ENCODE peak calls at places on chromosomes 4 and X, in five cellular contexts. One of them, this sample, is unnamed.

GRCh38 chr4:95049838-95050237 is 292.1 kb downstream of the BMPR1B start:
- DNase-seq in HT1080: no peak
- DNase-seq in HAP-1: no peak
- DNase-seq in HEK293T: no peak
- DNase-seq in substantia nigra: no peak
- DNase-seq in this sample: no peak

GRCh38 chrX:68978211-68978780 is 149.5 kb downstream of the EFNB1 start:
- DNase-seq in HAP-1: no peak
- DNase-seq in HEK293T: peak; percentile 3
- DNase-seq in substantia nigra: no peak
- DNase-seq in HT1080: no peak
- DNase-seq in this sample: no peak

GRCh38 chr4:7060346-7061150 is 7.3 kb downstream of the GRPEL1 start:
- DNase-seq in substantia nigra: no peak
- DNase-seq in HT1080: no peak
- DNase-seq in HAP-1: no peak
- DNase-seq in HEK293T: no peak
- DNase-seq in this sample: no peak

GRCh38 chrX:68511255-68511654 is 12.4 kb downstream of the YIPF6 start:
- DNase-seq in HT1080: peak; percentile 6
- DNase-seq in HAP-1: peak; percentile 56
- DNase-seq in HEK293T: peak; percentile 61
- DNase-seq in substantia nigra: no peak
- DNase-seq in this sample: peak; percentile 49

GRCh38 chrX:132908891-132909290 is 49.5 kb downstream of the HS6ST2 start:
- DNase-seq in substantia nigra: no peak
- DNase-seq in HT1080: no peak
- DNase-seq in HEK293T: peak; percentile 12
- DNase-seq in HAP-1: no peak
- DNase-seq in this sample: no peak

GRCh38 chr4:173185832-173186545 is 17.4 kb downstream of the GALNT7 start:
- DNase-seq in substantia nigra: no peak
- DNase-seq in HEK293T: no peak
- DNase-seq in HT1080: no peak
- DNase-seq in HAP-1: no peak
- DNase-seq in this sample: no peak

GRCh38 chrX:80576815-80577533 is 156.7 kb downstream of the TENT5D start:
- DNase-seq in substantia nigra: no peak
- DNase-seq in HT1080: no peak
- DNase-seq in HEK293T: no peak
- DNase-seq in HAP-1: no peak
- DNase-seq in this sample: no peak

GRCh38 chrX:70039758-70040157 is 10.0 kb downstream of the AWAT2 start:
- DNase-seq in HAP-1: no peak
- DNase-seq in substantia nigra: no peak
- DNase-seq in HT1080: no peak
- DNase-seq in HEK293T: no peak
- DNase-seq in this sample: no peak

GRCh38 chr4:2767046-2767704 is 11.0 kb upstream of the TNIP2 start:
- DNase-seq in HEK293T: no peak
- DNase-seq in HT1080: no peak
- DNase-seq in HAP-1: no peak
- DNase-seq in substantia nigra: no peak
- DNase-seq in this sample: no peak

GRCh38 chrX:48558270-48558669 is 16.0 kb upstream of the RBM3 start:
- DNase-seq in HAP-1: no peak
- DNase-seq in substantia nigra: no peak
- DNase-seq in HT1080: peak; percentile 76
- DNase-seq in HEK293T: peak; percentile 1
- DNase-seq in this sample: no peak

GRCh38 chr4:152099555-152099954 is 338.7 kb upstream of the GATB start:
- DNase-seq in HAP-1: no peak
- DNase-seq in substantia nigra: no peak
- DNase-seq in HT1080: no peak
- DNase-seq in HEK293T: no peak
- DNase-seq in this sample: no peak

GRCh38 chrX:44952329-44953027 is 79.5 kb downstream of the KDM6A start:
- DNase-seq in HAP-1: no peak
- DNase-seq in HT1080: no peak
- DNase-seq in substantia nigra: no peak
- DNase-seq in HEK293T: no peak
- DNase-seq in this sample: no peak

GRCh38 chrX:55201930-55202579 is 18.1 kb upstream of the PAGE5 start:
- DNase-seq in substantia nigra: no peak
- DNase-seq in HT1080: no peak
- DNase-seq in HAP-1: no peak
- DNase-seq in HEK293T: no peak
- DNase-seq in this sample: no peak

GRCh38 chr4:38155589-38156294 is 195.5 kb downstream of the PTTG2 start:
- DNase-seq in HT1080: no peak
- DNase-seq in substantia nigra: no peak
- DNase-seq in HEK293T: no peak
- DNase-seq in HAP-1: no peak
- DNase-seq in this sample: no peak

GRCh38 chr4:52290468-52290867 is 239.4 kb downstream of the SPATA18 start:
- DNase-seq in substantia nigra: no peak
- DNase-seq in HAP-1: no peak
- DNase-seq in HEK293T: no peak
- DNase-seq in HT1080: no peak
- DNase-seq in this sample: no peak

GRCh38 chr4:113761682-113762060 is at the start of gene CAMK2D:
- DNase-seq in HAP-1: peak; percentile 82
- DNase-seq in substantia nigra: peak; percentile 94
- DNase-seq in HEK293T: peak; percentile 56
- DNase-seq in HT1080: peak; percentile 78
- DNase-seq in this sample: peak; percentile 91

GRCh38 chr4:163554870-163555465 is 60.5 kb downstream of the TMA16 start:
- DNase-seq in HT1080: peak; percentile 29
- DNase-seq in HEK293T: no peak
- DNase-seq in substantia nigra: no peak
- DNase-seq in HAP-1: peak; percentile 67
- DNase-seq in this sample: peak; percentile 68

GRCh38 chr4:10403633-10404445 is 53.4 kb downstream of the ZNF518B start:
- DNase-seq in HAP-1: peak; percentile 7
- DNase-seq in HT1080: peak; percentile 42
- DNase-seq in substantia nigra: no peak
- DNase-seq in HEK293T: no peak
- DNase-seq in this sample: peak; percentile 9

GRCh38 chr4:165709973-165710526 is 163.0 kb upstream of the TLL1 start:
- DNase-seq in substantia nigra: no peak
- DNase-seq in HEK293T: no peak
- DNase-seq in HAP-1: no peak
- DNase-seq in HT1080: no peak
- DNase-seq in this sample: no peak

GRCh38 chr4:85419103-85419502 is 55.8 kb upstream of the ARHGAP24 start:
- DNase-seq in substantia nigra: no peak
- DNase-seq in HEK293T: no peak
- DNase-seq in HT1080: no peak
- DNase-seq in HAP-1: no peak
- DNase-seq in this sample: no peak

GRCh38 chrX:112235547-112235946 is 153.0 kb upstream of the TRPC5 start:
- DNase-seq in HEK293T: no peak
- DNase-seq in HT1080: no peak
- DNase-seq in substantia nigra: no peak
- DNase-seq in HAP-1: no peak
- DNase-seq in this sample: no peak

GRCh38 chrX:82230013-82230412 is 1028.1 kb downstream of the SH3BGRL start:
- DNase-seq in HAP-1: no peak
- DNase-seq in HEK293T: no peak
- DNase-seq in HT1080: no peak
- DNase-seq in substantia nigra: no peak
- DNase-seq in this sample: no peak

GRCh38 chr4:108270466-108271450 is 102.0 kb upstream of the LEF1 start:
- DNase-seq in substantia nigra: no peak
- DNase-seq in HAP-1: no peak
- DNase-seq in HEK293T: no peak
- DNase-seq in HT1080: peak; percentile 86
- DNase-seq in this sample: no peak

GRCh38 chr4:57095245-57095644 is 14.9 kb downstream of the IGFBP7 start:
- DNase-seq in HT1080: no peak
- DNase-seq in HEK293T: no peak
- DNase-seq in HAP-1: no peak
- DNase-seq in substantia nigra: no peak
- DNase-seq in this sample: no peak

GRCh38 chr4:108360857-108361820 is 192.4 kb upstream of the LEF1 start:
- DNase-seq in HT1080: no peak
- DNase-seq in substantia nigra: no peak
- DNase-seq in HEK293T: no peak
- DNase-seq in HAP-1: no peak
- DNase-seq in this sample: no peak

GRCh38 chr4:142940614-142941013 is 94.5 kb upstream of the INPP4B start:
- DNase-seq in HEK293T: no peak
- DNase-seq in HAP-1: no peak
- DNase-seq in HT1080: no peak
- DNase-seq in substantia nigra: no peak
- DNase-seq in this sample: no peak

GRCh38 chrX:103716967-103717366 is 6.3 kb downstream of the TMEM31 start:
- DNase-seq in HT1080: peak; percentile 78
- DNase-seq in HEK293T: no peak
- DNase-seq in substantia nigra: no peak
- DNase-seq in HAP-1: no peak
- DNase-seq in this sample: no peak

GRCh38 chr4:151717909-151718613 is 42.7 kb downstream of the GATB start:
- DNase-seq in HT1080: no peak
- DNase-seq in substantia nigra: no peak
- DNase-seq in HEK293T: no peak
- DNase-seq in HAP-1: no peak
- DNase-seq in this sample: no peak

GRCh38 chr4:138115053-138115452 is 127.1 kb downstream of the SLC7A11 start:
- DNase-seq in substantia nigra: no peak
- DNase-seq in HAP-1: no peak
- DNase-seq in HT1080: no peak
- DNase-seq in HEK293T: no peak
- DNase-seq in this sample: no peak

GRCh38 chrX:54064564-54064963 is 20.3 kb upstream of the PHF8 start:
- DNase-seq in HEK293T: no peak
- DNase-seq in HT1080: no peak
- DNase-seq in HAP-1: no peak
- DNase-seq in substantia nigra: no peak
- DNase-seq in this sample: no peak

GRCh38 chr4:48907706-48908477 is 1.3 kb upstream of the OCIAD2 start:
- DNase-seq in substantia nigra: no peak
- DNase-seq in HAP-1: no peak
- DNase-seq in HT1080: no peak
- DNase-seq in HEK293T: no peak
- DNase-seq in this sample: no peak

GRCh38 chr4:107392951-107393350 is 327.1 kb downstream of the PAPSS1 start:
- DNase-seq in HAP-1: no peak
- DNase-seq in HT1080: peak; percentile 50
- DNase-seq in HEK293T: no peak
- DNase-seq in substantia nigra: no peak
- DNase-seq in this sample: no peak

GRCh38 chr4:106401157-106401556 is 32.6 kb upstream of the GIMD1 start:
- DNase-seq in HAP-1: no peak
- DNase-seq in HEK293T: no peak
- DNase-seq in substantia nigra: no peak
- DNase-seq in HT1080: no peak
- DNase-seq in this sample: no peak

GRCh38 chr4:118773082-118773792 is 62.7 kb downstream of the SEC24D start:
- DNase-seq in HAP-1: peak; percentile 57
- DNase-seq in HT1080: no peak
- DNase-seq in HEK293T: no peak
- DNase-seq in substantia nigra: no peak
- DNase-seq in this sample: no peak

GRCh38 chr4:10006236-10006603 is 15.1 kb downstream of the SLC2A9 start:
- DNase-seq in HT1080: peak; percentile 48
- DNase-seq in HEK293T: no peak
- DNase-seq in HAP-1: no peak
- DNase-seq in substantia nigra: no peak
- DNase-seq in this sample: peak; percentile 12

GRCh38 chr4:73222466-73223257 is 35.9 kb downstream of the ANKRD17 start:
- DNase-seq in HT1080: peak; percentile 88
- DNase-seq in HAP-1: peak; percentile 90
- DNase-seq in HEK293T: peak; percentile 73
- DNase-seq in substantia nigra: peak; percentile 42
- DNase-seq in this sample: peak; percentile 73

GRCh38 chr4:39591290-39591689 is 47.4 kb downstream of the SMIM14 start:
- DNase-seq in HEK293T: no peak
- DNase-seq in HAP-1: no peak
- DNase-seq in HT1080: peak; percentile 57
- DNase-seq in substantia nigra: no peak
- DNase-seq in this sample: peak; percentile 49

GRCh38 chr4:106315476-106315967 is 487 bp downstream of the TBCK start:
- DNase-seq in HAP-1: peak; percentile 41
- DNase-seq in HT1080: peak; percentile 50
- DNase-seq in HEK293T: no peak
- DNase-seq in substantia nigra: no peak
- DNase-seq in this sample: peak; percentile 37

GRCh38 chrX:3271485-3272186 is 74.8 kb downstream of the MXRA5 start:
- DNase-seq in substantia nigra: no peak
- DNase-seq in HAP-1: no peak
- DNase-seq in HEK293T: no peak
- DNase-seq in HT1080: peak; percentile 82
- DNase-seq in this sample: no peak

GRCh38 chr4:8727546-8728510 is 135.3 kb downstream of the CPZ start:
- DNase-seq in HT1080: no peak
- DNase-seq in substantia nigra: no peak
- DNase-seq in HAP-1: no peak
- DNase-seq in HEK293T: no peak
- DNase-seq in this sample: peak; percentile 44

This sample was measured in OCI-LY7.